ENCODE peak calls at places on chromosomes 3 and 15, in four cellular contexts. B is HepG2, V is A549, C is K562. L is an unnamed sample.
A peak's percentile ranks its signal among the peaks of the same experiment; 100 is the strongest.

GRCh38 chr3:37765591-37766219 is 96.0 kb upstream of the CTDSPL start:
- DNase-seq in V (no peak), C (peak; percentile 81), B (no peak), L (no peak)

GRCh38 chr3:165523801-165524200 is 313.4 kb downstream of the BCHE start:
- DNase-seq in V (no peak), C (no peak), B (no peak), L (no peak)

GRCh38 chr3:49616491-49616941 is 57.6 kb upstream of the APEH start:
- DNase-seq in B (no peak), V (no peak), C (no peak), L (no peak)

GRCh38 chr15:50148362-50148963 is 29.4 kb upstream of the ATP8B4 start:
- DNase-seq in B (peak; percentile 59), C (peak; percentile 31), V (no peak), L (no peak)

GRCh38 chr3:126524429-126524988 is 554 bp downstream of the CHST13 start:
- DNase-seq in C (peak; percentile 32), V (peak; percentile 34), B (peak; percentile 69), L (no peak)

GRCh38 chr15:27846722-27847420 is 252.2 kb downstream of the OCA2 start:
- DNase-seq in B (no peak), V (no peak), C (no peak), L (no peak)

GRCh38 chr3:159234306-159234705 is 432.5 kb downstream of the MFSD1 start:
- DNase-seq in B (no peak), C (no peak), V (no peak), L (no peak)

GRCh38 chr3:159786489-159787181 is 202.0 kb upstream of the IL12A start:
- DNase-seq in V (no peak), C (no peak), B (no peak), L (no peak)

GRCh38 chr3:133038731-133039398 is 674 bp downstream of the TMEM108 start:
- DNase-seq in V (no peak), C (peak; percentile 13), B (no peak), L (no peak)

GRCh38 chr3:23806322-23807160 is 786 bp downstream of the UBE2E1 start:
- DNase-seq in B (no peak), C (peak; percentile 56), V (peak; percentile 32), L (no peak)

GRCh38 chr3:189305412-189305811 is 133.6 kb downstream of the TPRG1 start:
- DNase-seq in C (no peak), B (no peak), V (no peak), L (no peak)

GRCh38 chr15:55742927-55743614 is at the start of gene PRTG:
- DNase-seq in V (peak; percentile 74), C (peak; percentile 45), B (peak; percentile 72), L (no peak)

GRCh38 chr15:87941606-87942005 is 314.9 kb downstream of the NTRK3 start:
- DNase-seq in B (no peak), V (no peak), C (no peak), L (no peak)

GRCh38 chr3:111605016-111605415 is 9.9 kb upstream of the ZBED2 start:
- DNase-seq in B (no peak), V (no peak), C (no peak), L (no peak)

GRCh38 chr3:132517311-132517710 is 79.8 kb upstream of the ACKR4 start:
- DNase-seq in C (no peak), B (no peak), V (no peak), L (no peak)

GRCh38 chr3:24048843-24049242 is 103.8 kb downstream of the NR1D2 start:
- DNase-seq in B (no peak), C (no peak), V (no peak), L (no peak)

GRCh38 chr3:129560931-129561594 is 18.1 kb downstream of the H1-8 start:
- DNase-seq in C (no peak), V (no peak), B (no peak), L (no peak)

GRCh38 chr3:194134231-194134756 is 1.7 kb upstream of the HES1 start:
- DNase-seq in C (no peak), B (no peak), V (no peak), L (no peak)

GRCh38 chr3:164477403-164477802 is 600.9 kb downstream of the SI start:
- DNase-seq in B (no peak), V (no peak), C (no peak), L (no peak)

GRCh38 chr3:171309906-171310359 is 150.3 kb downstream of the TNIK start:
- DNase-seq in V (no peak), B (no peak), C (no peak), L (no peak)

GRCh38 chr15:71687902-71688508 is 122.3 kb upstream of the NR2E3 start:
- DNase-seq in C (no peak), B (no peak), V (no peak), L (no peak)

GRCh38 chr3:124281453-124282316 is 289.8 kb upstream of the ROPN1 start:
- DNase-seq in C (peak; percentile 17), B (peak; percentile 10), V (peak; percentile 43), L (no peak)

GRCh38 chr3:47019201-47019600 is 39.7 kb downstream of the NBEAL2 start:
- DNase-seq in B (no peak), C (no peak), V (no peak), L (peak; percentile 67)

GRCh38 chr3:186515115-186515514 is 29.1 kb downstream of the CRYGS start:
- DNase-seq in B (no peak), C (no peak), V (no peak), L (no peak)

GRCh38 chr3:12868039-12869024 is 27.0 kb upstream of the RPL32 start:
- DNase-seq in V (peak; percentile 85), C (peak; percentile 88), B (peak; percentile 77), L (no peak)

GRCh38 chr3:8621141-8621540 is 23.5 kb downstream of the SSUH2 start:
- DNase-seq in V (no peak), B (no peak), C (no peak), L (no peak)

GRCh38 chr3:196081834-196082470 is at the start of gene TFRC:
- DNase-seq in C (peak; percentile 99), V (peak; percentile 93), B (peak; percentile 92), L (peak; percentile 82)

GRCh38 chr3:43858052-43858701 is 167.4 kb downstream of the ABHD5 start:
- DNase-seq in V (no peak), C (no peak), B (no peak), L (no peak)

GRCh38 chr3:102054543-102054942 is 205.2 kb downstream of the NFKBIZ start:
- DNase-seq in B (no peak), C (no peak), V (no peak), L (no peak)

GRCh38 chr15:98721166-98721565 is 72.8 kb downstream of the IGF1R start:
- DNase-seq in B (no peak), C (no peak), V (no peak), L (no peak)

GRCh38 chr3:126117786-126118185 is 33.9 kb upstream of the SLC41A3 start:
- DNase-seq in B (no peak), V (no peak), C (no peak), L (no peak)

GRCh38 chr15:74604983-74605809 is 10.4 kb upstream of the CLK3 start:
- DNase-seq in B (peak; percentile 22), C (no peak), V (no peak), L (no peak)

GRCh38 chr15:58908550-58909309 is 24.7 kb downstream of the SLTM start:
- DNase-seq in B (no peak), C (no peak), V (no peak), L (no peak)

GRCh38 chr15:63874616-63875015 is 40.9 kb upstream of the HERC1 start:
- DNase-seq in C (no peak), B (no peak), V (no peak), L (no peak)

GRCh38 chr3:153339065-153339464 is 177.0 kb downstream of the RAP2B start:
- DNase-seq in V (no peak), B (no peak), C (no peak), L (no peak)

DNA sequence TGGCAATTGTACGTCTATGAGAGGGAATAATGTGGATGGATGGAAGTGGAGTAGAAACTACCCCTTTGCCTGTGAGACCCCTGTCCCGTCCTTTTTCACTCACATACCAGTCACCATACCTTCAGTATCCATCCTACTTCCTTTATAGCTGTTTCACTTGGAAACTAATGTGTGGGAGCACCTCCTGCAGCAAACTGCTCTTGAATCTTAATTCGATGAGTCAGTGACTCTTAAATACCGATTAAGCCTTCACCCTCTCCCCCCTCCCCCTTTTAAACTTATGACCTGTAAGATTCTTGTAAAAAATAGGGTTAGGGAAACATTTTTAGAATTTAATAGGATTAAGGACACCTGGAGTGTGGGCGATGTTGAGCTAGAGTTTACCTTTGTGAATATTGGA is 812 bp downstream of the SPRED1 start:
- DNase-seq in V (no peak), B (no peak), C (peak; percentile 33), L (no peak)
- TF ChIP-seq POLR2AphosphoS2 in V (no peak), B (no peak), C (no peak), L (no peak)

GRCh38 chr15:57680021-57680420 is 26.5 kb upstream of the POLR2M start:
- DNase-seq in V (no peak), C (no peak), B (no peak), L (no peak)
- TF ChIP-seq POLR2AphosphoS2 in V (no peak), C (no peak), B (no peak), L (no peak)

DNA sequence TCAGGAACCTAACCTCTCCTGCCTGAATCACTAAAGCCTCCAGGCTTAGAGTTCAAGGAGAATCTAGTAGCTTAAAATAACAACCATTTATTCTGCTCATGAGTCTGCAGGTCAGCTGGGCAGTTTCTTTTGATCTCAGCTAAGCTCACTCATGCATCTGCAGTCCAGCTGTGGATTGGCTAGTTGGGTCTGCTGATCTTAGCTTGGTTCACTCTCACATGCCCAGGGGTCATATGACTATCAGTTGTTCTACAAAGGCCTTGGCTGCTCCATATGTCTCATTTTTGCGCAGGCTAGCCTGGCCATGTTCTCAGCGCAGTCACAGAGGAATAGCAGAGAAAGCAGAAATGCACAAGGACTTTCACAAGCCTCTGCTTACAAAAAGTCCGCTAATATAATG is 109.2 kb upstream of the STT3B start:
- DNase-seq in B (peak; percentile 70), V (no peak), C (no peak), L (no peak)
- TF ChIP-seq POLR2AphosphoS2 in B (no peak), V (no peak), C (no peak), L (no peak)

GRCh38 chr3:34364345-34364744 is 565.9 kb downstream of the PDCD6IP start:
- DNase-seq in C (no peak), V (no peak), B (no peak), L (peak; percentile 21)
- TF ChIP-seq POLR2AphosphoS2 in C (no peak), V (no peak), B (no peak), L (no peak)

GRCh38 chr3:184786271-184787010 is 25.5 kb upstream of the VPS8 start:
- DNase-seq in V (no peak), C (no peak), B (no peak), L (no peak)
- TF ChIP-seq POLR2AphosphoS2 in V (no peak), C (no peak), B (no peak), L (no peak)